ENCODE peak calls at places on chromosomes 5 and 9, in nine cellular contexts. A, E, U, P, R, V, Q, H and W are unnamed samples.

GRCh38 chr5:95124731-95125130 is 160.2 kb downstream of the MCTP1 start:
- DNase-seq in R (no peak), Q (no peak), U (no peak), A (no peak), H (no peak), E (no peak), P (no peak), V (no peak), W (no peak)

GRCh38 chr5:173688708-173689107 is 72.3 kb upstream of the BOD1 start:
- DNase-seq in A (no peak), Q (no peak), H (no peak), U (no peak), E (no peak), P (no peak), R (no peak), V (no peak), W (no peak)

GRCh38 chr5:126736141-126736540 is 40.8 kb upstream of the LMNB1 start:
- DNase-seq in A (no peak), Q (no peak), U (no peak), H (no peak), P (no peak), V (no peak), E (no peak), R (no peak), W (no peak)

GRCh38 chr9:91778031-91778430 is 172.0 kb downstream of the ROR2 start:
- DNase-seq in A (no peak), Q (no peak), R (peak; percentile 32), U (no peak), V (no peak), E (no peak), H (no peak), P (no peak), W (no peak)

GRCh38 chr9:7844283-7844682 is 44.7 kb upstream of the DMAC1 start:
- DNase-seq in Q (no peak), P (peak; percentile 52), A (no peak), U (no peak), H (no peak), R (peak; percentile 6), V (no peak), E (peak; percentile 5), W (no peak)

GRCh38 chr9:98195671-98196070 is 3.2 kb upstream of the CORO2A start:
- DNase-seq in H (no peak), V (no peak), R (no peak), P (peak; percentile 66), E (no peak), U (no peak), Q (no peak), A (no peak), W (no peak)

GRCh38 chr5:171444582-171444981 is 25.1 kb downstream of the FGF18 start:
- DNase-seq in H (no peak), Q (no peak), A (no peak), R (peak; percentile 38), V (no peak), U (no peak), E (no peak), P (no peak), W (no peak)

GRCh38 chr5:72015103-72015548 is 92.1 kb upstream of the MAP1B start:
- DNase-seq in H (no peak), V (no peak), A (no peak), Q (no peak), U (peak; percentile 36), E (peak; percentile 53), R (peak; percentile 25), P (peak; percentile 99), W (no peak)

GRCh38 chr5:180525363-180525762 is 31.2 kb downstream of the CNOT6 start:
- DNase-seq in P (no peak), A (no peak), Q (no peak), U (no peak), H (no peak), E (no peak), R (no peak), V (no peak), W (no peak)

GRCh38 chr5:87195104-87195581 is 72.5 kb upstream of the RASA1 start:
- DNase-seq in P (no peak), A (no peak), E (peak; percentile 45), V (no peak), U (no peak), H (peak; percentile 25), R (peak; percentile 82), Q (peak; percentile 34), W (no peak)

GRCh38 chr5:111782171-111782570 is 25.2 kb upstream of the NREP start:
- DNase-seq in V (no peak), A (no peak), P (no peak), R (peak; percentile 84), U (no peak), E (no peak), Q (no peak), H (no peak), W (no peak)

GRCh38 chr5:1792842-1793266 is 6.8 kb downstream of the MRPL36 start:
- DNase-seq in Q (peak; percentile 86), H (peak; percentile 82), V (peak; percentile 38), P (no peak), U (no peak), R (peak; percentile 87), E (peak; percentile 52), A (peak; percentile 57), W (peak; percentile 58)

GRCh38 chr5:110339399-110339798 is 387.1 kb downstream of the TMEM232 start:
- DNase-seq in A (no peak), V (no peak), H (no peak), U (no peak), E (no peak), Q (no peak), P (no peak), R (no peak), W (no peak)

GRCh38 chr5:105961572-105961971 is 1709.2 kb downstream of the EFNA5 start:
- DNase-seq in V (no peak), P (no peak), R (no peak), U (no peak), H (no peak), Q (no peak), A (no peak), E (no peak), W (no peak)

GRCh38 chr5:93677344-93678021 is 63.9 kb downstream of the POU5F2 start:
- DNase-seq in U (no peak), P (peak; percentile 94), H (no peak), V (no peak), E (peak; percentile 79), A (no peak), R (peak; percentile 85), Q (no peak), W (no peak)

GRCh38 chr5:88459971-88460370 is 191.3 kb upstream of the TMEM161B start:
- DNase-seq in U (no peak), V (no peak), P (peak; percentile 24), Q (no peak), E (no peak), A (no peak), H (no peak), R (no peak), W (no peak)

GRCh38 chr9:91489391-91489899 is 65.8 kb upstream of the NFIL3 start:
- DNase-seq in P (no peak), A (no peak), R (no peak), Q (no peak), V (no peak), H (no peak), U (no peak), E (peak; percentile 24), W (no peak)

GRCh38 chr9:99326112-99326916 is 104.2 kb downstream of the SEC61B start:
- DNase-seq in Q (no peak), P (no peak), A (no peak), R (peak; percentile 36), H (no peak), U (no peak), E (peak; percentile 8), V (no peak), W (no peak)

GRCh38 chr5:153884266-153884957 is 154.3 kb downstream of the FAM114A2 start:
- DNase-seq in U (no peak), H (no peak), Q (no peak), A (no peak), R (peak; percentile 36), E (peak; percentile 20), V (no peak), P (no peak), W (no peak)

GRCh38 chr5:87048156-87048555 is 219.5 kb upstream of the RASA1 start:
- DNase-seq in Q (no peak), A (no peak), E (no peak), H (no peak), U (no peak), V (no peak), P (no peak), R (peak; percentile 14), W (no peak)

GRCh38 chr9:132241840-132242620 is 80.2 kb downstream of the NTNG2 start:
- DNase-seq in A (peak; percentile 27), Q (peak; percentile 62), P (peak; percentile 72), U (no peak), H (peak; percentile 46), R (no peak), V (no peak), E (no peak), W (no peak)

GRCh38 chr5:88786217-88786560 is 96.8 kb downstream of the MEF2C start:
- DNase-seq in R (no peak), P (no peak), V (no peak), Q (no peak), U (no peak), H (no peak), E (peak; percentile 20), A (no peak), W (no peak)

GRCh38 chr5:129917224-129917623 is 13.0 kb downstream of the CHSY3 start:
- DNase-seq in Q (no peak), P (no peak), E (no peak), R (peak; percentile 39), H (no peak), V (no peak), A (no peak), U (no peak), W (no peak)

GRCh38 chr5:145834554-145834916 is 607 bp downstream of the PRELID2 start:
- DNase-seq in U (no peak), Q (no peak), R (no peak), A (no peak), E (peak; percentile 13), P (peak; percentile 62), H (no peak), V (no peak), W (no peak)